ENCODE peak calls at places on chromosome 22, in eight cellular contexts. T is GM19239; R is stimulated activated CD8-positive, alpha-beta memory T cell treated with anti-CD3 and anti-CD28 coated beads, Interleukin-7, amount 100 ng/mL, for 1 hour; M is cardiac fibroblast; Q is NCI-H1105; X is brain microvascular endothelial cell; E is stimulated activated CD4-positive, alpha-beta T cell treated with anti-CD3 and anti-CD28 coated beads, Interleukin-1b, Interleukin-23, amount 100 ng/mL, for 48 hours; U is WTC11. B is an unnamed sample.

GRCh38 chr22:45090364-45090960 is 73.3 kb upstream of the NUP50 start:
- DNase-seq in T (no peak), R (no peak), M (peak), Q (no peak), X (peak), E (no peak), U (peak), B (no peak)

GRCh38 chr22:36325163-36326031 is 62.4 kb downstream of the MYH9 start:
- DNase-seq in T (no peak), R (no peak), M (peak), Q (no peak), X (peak), E (no peak), U (no peak), B (no peak)

GRCh38 chr22:42418811-42419243 is 13.4 kb downstream of the NFAM1 start:
- DNase-seq in T (no peak), R (no peak), M (no peak), Q (peak), X (no peak), E (no peak), U (no peak), B (no peak)

GRCh38 chr22:46070215-46070721 is 80.1 kb upstream of the PPARA start:
- DNase-seq in T (no peak), R (no peak), M (peak), Q (no peak), X (no peak), E (peak), U (peak), B (peak)

GRCh38 chr22:48869161-48869560 is 958.5 kb downstream of the BRD1 start:
- DNase-seq in T (no peak), R (no peak), M (no peak), Q (no peak), X (no peak), E (no peak), U (no peak), B (no peak)

GRCh38 chr22:35219012-35219411 is 38.3 kb upstream of the HMGXB4 start:
- DNase-seq in T (no peak), R (no peak), M (peak), Q (no peak), X (peak), E (no peak), U (no peak), B (no peak)

GRCh38 chr22:40009231-40009769 is 14.5 kb downstream of the FAM83F start:
- DNase-seq in T (no peak), R (no peak), M (no peak), Q (no peak), X (peak), E (no peak), U (peak), B (no peak)

GRCh38 chr22:45524966-45525365 is 22.3 kb downstream of the FBLN1 start:
- DNase-seq in T (no peak), R (no peak), M (no peak), Q (no peak), X (no peak), E (no peak), U (no peak), B (no peak)

GRCh38 chr22:23072911-23073491 is 2.7 kb downstream of the GNAZ start:
- DNase-seq in T (no peak), R (no peak), M (no peak), Q (no peak), X (no peak), E (no peak), U (no peak), B (no peak)

GRCh38 chr22:35959121-35959800 is 69.4 kb downstream of the RBFOX2 start:
- DNase-seq in T (no peak), R (no peak), M (no peak), Q (peak), X (no peak), E (no peak), U (no peak), B (no peak)

GRCh38 chr22:46535876-46536558 is 1.4 kb downstream of the CELSR1 start:
- DNase-seq in T (no peak), R (no peak), M (no peak), Q (no peak), X (no peak), E (no peak), U (no peak), B (no peak)

GRCh38 chr22:35569916-35570315 is 29.3 kb downstream of the RASD2 start:
- DNase-seq in T (no peak), R (no peak), M (no peak), Q (no peak), X (no peak), E (no peak), U (no peak), B (no peak)

GRCh38 chr22:28899199-28899853 is 16.0 kb downstream of the ZNRF3 start:
- DNase-seq in T (no peak), R (no peak), M (no peak), Q (no peak), X (no peak), E (peak), U (no peak), B (no peak)

GRCh38 chr22:45582236-45582954 is 79.7 kb downstream of the FBLN1 start:
- DNase-seq in T (no peak), R (no peak), M (no peak), Q (no peak), X (no peak), E (no peak), U (no peak), B (no peak)

GRCh38 chr22:31104869-31105268 is 2.5 kb downstream of the SELENOM start:
- DNase-seq in T (no peak), R (no peak), M (no peak), Q (no peak), X (no peak), E (no peak), U (peak), B (no peak)

GRCh38 chr22:33757041-33757440 is 163.2 kb downstream of the LARGE1 start:
- DNase-seq in T (no peak), R (no peak), M (no peak), Q (no peak), X (no peak), E (no peak), U (no peak), B (no peak)

GRCh38 chr22:17097062-17097461 is 12.3 kb downstream of the IL17RA start:
- DNase-seq in T (no peak), R (no peak), M (no peak), Q (no peak), X (no peak), E (no peak), U (no peak), B (no peak)

GRCh38 chr22:45584121-45584570 is 81.5 kb downstream of the FBLN1 start:
- DNase-seq in T (no peak), R (no peak), M (no peak), Q (no peak), X (no peak), E (no peak), U (no peak), B (no peak)

GRCh38 chr22:21726650-21727049 is 8.9 kb downstream of the YPEL1 start:
- DNase-seq in T (no peak), R (no peak), M (no peak), Q (no peak), X (no peak), E (peak), U (peak), B (peak)

GRCh38 chr22:30306629-30307016 is 17.3 kb upstream of the CASTOR1 start:
- DNase-seq in T (no peak), R (no peak), M (no peak), Q (no peak), X (no peak), E (no peak), U (no peak), B (no peak)

GRCh38 chr22:42959472-42960145 is 55.3 kb downstream of the PACSIN2 start:
- DNase-seq in T (no peak), R (no peak), M (peak), Q (no peak), X (peak), E (no peak), U (no peak), B (no peak)

B was measured in stimulated activated naive B cell treated with anti-CD40 and anti-IgM and Interleukin-4, amounts not matched to agents 10 μg/mL and 1 μg/mL and 100 μg/mL, for 72 hours.